ENCODE peak calls at places on chromosomes 5 and 9, in eight cellular contexts. One of them, this sample, is unnamed.

GRCh38 chr9:68996457-68996856 is 17.5 kb downstream of the PRKACG start:
- DNase-seq in pancreas: no peak
- DNase-seq in activated B cell treated with CpG ODN at 0.5 μM for 24 hours: no peak
- DNase-seq in NCI-H1092 treated with DMSO at 0.1 percent for 48 hours: no peak
- DNase-seq in uterus: no peak
- DNase-seq in NCI-H524: no peak
- DNase-seq in lower leg skin: no peak
- DNase-seq in aorta: no peak
- DNase-seq in this sample: no peak

GRCh38 chr9:124818431-124819281 is 34.6 kb upstream of the WDR38 start:
- DNase-seq in pancreas: no peak
- DNase-seq in activated B cell treated with CpG ODN at 0.5 μM for 24 hours: no peak
- DNase-seq in NCI-H1092 treated with DMSO at 0.1 percent for 48 hours: no peak
- DNase-seq in uterus: no peak
- DNase-seq in NCI-H524: no peak
- DNase-seq in lower leg skin: peak
- DNase-seq in aorta: peak
- DNase-seq in this sample: no peak

GRCh38 chr5:14577079-14577725 is 4.4 kb upstream of the OTULINL start:
- DNase-seq in pancreas: no peak
- DNase-seq in activated B cell treated with CpG ODN at 0.5 μM for 24 hours: no peak
- DNase-seq in NCI-H1092 treated with DMSO at 0.1 percent for 48 hours: no peak
- DNase-seq in uterus: no peak
- DNase-seq in NCI-H524: no peak
- DNase-seq in lower leg skin: no peak
- DNase-seq in aorta: no peak
- DNase-seq in this sample: no peak

GRCh38 chr5:53779541-53779981 is 219.1 kb downstream of the NDUFS4 start:
- DNase-seq in pancreas: no peak
- DNase-seq in activated B cell treated with CpG ODN at 0.5 μM for 24 hours: no peak
- DNase-seq in NCI-H1092 treated with DMSO at 0.1 percent for 48 hours: no peak
- DNase-seq in uterus: no peak
- DNase-seq in NCI-H524: no peak
- DNase-seq in lower leg skin: no peak
- DNase-seq in aorta: no peak
- DNase-seq in this sample: peak

GRCh38 chr9:134709512-134710270 is 68.1 kb downstream of the COL5A1 start:
- DNase-seq in pancreas: no peak
- DNase-seq in activated B cell treated with CpG ODN at 0.5 μM for 24 hours: no peak
- DNase-seq in NCI-H1092 treated with DMSO at 0.1 percent for 48 hours: no peak
- DNase-seq in uterus: peak
- DNase-seq in NCI-H524: no peak
- DNase-seq in lower leg skin: peak
- DNase-seq in aorta: peak
- DNase-seq in this sample: peak

GRCh38 chr9:109442716-109443115 is 55.4 kb downstream of the PTPN3 start:
- DNase-seq in pancreas: no peak
- DNase-seq in activated B cell treated with CpG ODN at 0.5 μM for 24 hours: no peak
- DNase-seq in NCI-H1092 treated with DMSO at 0.1 percent for 48 hours: no peak
- DNase-seq in uterus: no peak
- DNase-seq in NCI-H524: no peak
- DNase-seq in lower leg skin: no peak
- DNase-seq in aorta: no peak
- DNase-seq in this sample: no peak

GRCh38 chr5:59301727-59302126 is 591.8 kb downstream of the PDE4D start:
- DNase-seq in pancreas: no peak
- DNase-seq in activated B cell treated with CpG ODN at 0.5 μM for 24 hours: no peak
- DNase-seq in NCI-H1092 treated with DMSO at 0.1 percent for 48 hours: no peak
- DNase-seq in uterus: no peak
- DNase-seq in NCI-H524: no peak
- DNase-seq in lower leg skin: no peak
- DNase-seq in aorta: no peak
- DNase-seq in this sample: no peak

GRCh38 chr5:72161951-72162350 is 54.7 kb downstream of the MAP1B start:
- DNase-seq in pancreas: no peak
- DNase-seq in activated B cell treated with CpG ODN at 0.5 μM for 24 hours: no peak
- DNase-seq in NCI-H1092 treated with DMSO at 0.1 percent for 48 hours: no peak
- DNase-seq in uterus: no peak
- DNase-seq in NCI-H524: no peak
- DNase-seq in lower leg skin: no peak
- DNase-seq in aorta: no peak
- DNase-seq in this sample: no peak

GRCh38 chr9:122835313-122835731 is 6.9 kb upstream of the PDCL start:
- DNase-seq in pancreas: no peak
- DNase-seq in activated B cell treated with CpG ODN at 0.5 μM for 24 hours: no peak
- DNase-seq in NCI-H1092 treated with DMSO at 0.1 percent for 48 hours: no peak
- DNase-seq in uterus: no peak
- DNase-seq in NCI-H524: peak
- DNase-seq in lower leg skin: no peak
- DNase-seq in aorta: no peak
- DNase-seq in this sample: no peak

GRCh38 chr9:129202613-129203555 is 24.8 kb upstream of the IER5L start:
- DNase-seq in pancreas: peak
- DNase-seq in activated B cell treated with CpG ODN at 0.5 μM for 24 hours: peak
- DNase-seq in NCI-H1092 treated with DMSO at 0.1 percent for 48 hours: peak
- DNase-seq in uterus: peak
- DNase-seq in NCI-H524: peak
- DNase-seq in lower leg skin: peak
- DNase-seq in aorta: peak
- DNase-seq in this sample: peak

GRCh38 chr9:97413462-97413861 is 1.6 kb downstream of the TDRD7 start:
- DNase-seq in pancreas: peak
- DNase-seq in activated B cell treated with CpG ODN at 0.5 μM for 24 hours: no peak
- DNase-seq in NCI-H1092 treated with DMSO at 0.1 percent for 48 hours: no peak
- DNase-seq in uterus: no peak
- DNase-seq in NCI-H524: peak
- DNase-seq in lower leg skin: no peak
- DNase-seq in aorta: no peak
- DNase-seq in this sample: no peak

GRCh38 chr9:122978586-122978985 is 37.8 kb downstream of the RABGAP1 start:
- DNase-seq in pancreas: no peak
- DNase-seq in activated B cell treated with CpG ODN at 0.5 μM for 24 hours: no peak
- DNase-seq in NCI-H1092 treated with DMSO at 0.1 percent for 48 hours: no peak
- DNase-seq in uterus: no peak
- DNase-seq in NCI-H524: no peak
- DNase-seq in lower leg skin: no peak
- DNase-seq in aorta: no peak
- DNase-seq in this sample: no peak

GRCh38 chr5:151093476-151093889 is 12.6 kb upstream of the TNIP1 start:
- DNase-seq in pancreas: no peak
- DNase-seq in activated B cell treated with CpG ODN at 0.5 μM for 24 hours: no peak
- DNase-seq in NCI-H1092 treated with DMSO at 0.1 percent for 48 hours: no peak
- DNase-seq in uterus: no peak
- DNase-seq in NCI-H524: no peak
- DNase-seq in lower leg skin: peak
- DNase-seq in aorta: no peak
- DNase-seq in this sample: no peak

GRCh38 chr5:66861402-66861801 is 265.2 kb downstream of the MAST4 start:
- DNase-seq in pancreas: no peak
- DNase-seq in activated B cell treated with CpG ODN at 0.5 μM for 24 hours: no peak
- DNase-seq in NCI-H1092 treated with DMSO at 0.1 percent for 48 hours: no peak
- DNase-seq in uterus: no peak
- DNase-seq in NCI-H524: no peak
- DNase-seq in lower leg skin: no peak
- DNase-seq in aorta: no peak
- DNase-seq in this sample: no peak

GRCh38 chr5:129107637-129108036 is 13.1 kb downstream of the ISOC1 start:
- DNase-seq in pancreas: no peak
- DNase-seq in activated B cell treated with CpG ODN at 0.5 μM for 24 hours: no peak
- DNase-seq in NCI-H1092 treated with DMSO at 0.1 percent for 48 hours: no peak
- DNase-seq in uterus: no peak
- DNase-seq in NCI-H524: no peak
- DNase-seq in lower leg skin: no peak
- DNase-seq in aorta: no peak
- DNase-seq in this sample: no peak

This sample was measured in heart right ventricle.